ENCODE peak calls at places on chromosomes 16 and 17, in nine cellular contexts. K, H, Z, Q, T, L, Y, X and U are unnamed samples.

GRCh38 chr16:66020061-66020460 is 346.4 kb upstream of the CDH5 start:
- DNase-seq in Y (no peak), Q (no peak), Z (no peak), T (peak), H (no peak), L (no peak), X (no peak), K (no peak), U (no peak)

GRCh38 chr17:10631048-10631700 is 25.9 kb downstream of the MYH3 start:
- DNase-seq in Z (no peak), H (no peak), T (no peak), L (no peak), X (no peak), Y (peak), K (peak), Q (no peak), U (no peak)

GRCh38 chr17:81237591-81238489 is 1.0 kb downstream of the TEPSIN start:
- DNase-seq in X (no peak), L (no peak), K (no peak), Y (no peak), T (no peak), Q (no peak), H (no peak), Z (no peak), U (no peak)

GRCh38 chr16:24946155-24946554 is 69.0 kb downstream of the ARHGAP17 start:
- DNase-seq in X (no peak), H (no peak), T (no peak), Y (no peak), Q (no peak), L (no peak), Z (no peak), K (no peak), U (no peak)

GRCh38 chr16:1839554-1839953 is 12.5 kb downstream of the FAHD1 start:
- DNase-seq in K (no peak), T (no peak), H (peak), Y (no peak), X (no peak), L (peak), Q (no peak), Z (no peak), U (no peak)

GRCh38 chr16:13977177-13977576 is 57.2 kb downstream of the ERCC4 start:
- DNase-seq in K (no peak), Q (no peak), Y (no peak), H (no peak), X (no peak), L (no peak), Z (no peak), T (no peak), U (no peak)

GRCh38 chr17:34721326-34721725 is 141.9 kb downstream of the TMEM132E start:
- DNase-seq in Q (no peak), K (no peak), X (no peak), H (no peak), Y (no peak), T (no peak), Z (no peak), L (no peak), U (no peak)

GRCh38 chr17:31379796-31380195 is 11.7 kb upstream of the RAB11FIP4 start:
- DNase-seq in K (no peak), Z (no peak), H (no peak), T (no peak), Q (no peak), L (no peak), Y (no peak), X (no peak), U (no peak)

GRCh38 chr16:74700206-74701040 is at the start of gene MLKL:
- DNase-seq in Z (peak), L (no peak), K (peak), X (peak), Q (no peak), T (peak), Y (no peak), H (peak), U (peak)

GRCh38 chr17:36824678-36825091 is 112.6 kb upstream of the LHX1 start:
- DNase-seq in H (no peak), Y (no peak), T (no peak), L (no peak), Z (no peak), X (no peak), Q (no peak), K (no peak), U (no peak)

GRCh38 chr16:86872833-86873232 is 294.5 kb downstream of the FOXL1 start:
- DNase-seq in X (no peak), Y (no peak), L (no peak), Q (no peak), K (no peak), Z (no peak), T (no peak), H (no peak), U (no peak)

GRCh38 chr17:70378005-70378404 is 208.7 kb downstream of the KCNJ2 start:
- DNase-seq in Y (no peak), Q (no peak), X (no peak), L (no peak), K (no peak), Z (no peak), T (no peak), H (no peak), U (no peak)

GRCh38 chr16:71344315-71344905 is 14.1 kb upstream of the CALB2 start:
- DNase-seq in Q (no peak), T (no peak), L (no peak), K (no peak), X (no peak), Y (no peak), Z (no peak), H (no peak), U (peak)

GRCh38 chr17:32622540-32622939 is 135.7 kb downstream of the CDK5R1 start:
- DNase-seq in Y (no peak), Q (no peak), L (no peak), K (no peak), T (no peak), X (no peak), Z (no peak), H (no peak), U (no peak)

GRCh38 chr17:35801583-35802224 is 6.3 kb upstream of the MMP28 start:
- DNase-seq in K (no peak), Y (peak), X (peak), L (no peak), H (peak), Z (no peak), Q (no peak), T (no peak), U (peak)

GRCh38 chr17:48883171-48883570 is 9.4 kb upstream of the ATP5MC1 start:
- DNase-seq in X (no peak), H (peak), Y (no peak), K (no peak), Z (no peak), L (no peak), Q (no peak), T (no peak), U (no peak)

GRCh38 chr17:82301916-82302497 is 15.4 kb downstream of the CD7 start:
- DNase-seq in Z (peak), Q (no peak), Y (no peak), T (no peak), L (no peak), X (no peak), K (peak), H (no peak), U (no peak)

GRCh38 chr16:9797306-9797705 is 384.9 kb downstream of the GRIN2A start:
- DNase-seq in Z (no peak), K (no peak), X (no peak), T (peak), L (no peak), Q (no peak), H (peak), Y (no peak), U (peak)

GRCh38 chr16:53504665-53505064 is 1.7 kb upstream of the AKTIP start:
- DNase-seq in Z (no peak), X (no peak), L (no peak), H (no peak), Y (no peak), T (peak), K (no peak), Q (no peak), U (no peak)

GRCh38 chr16:75591001-75591852 is 25.0 kb downstream of the GABARAPL2 start:
- DNase-seq in Y (no peak), H (peak), L (peak), K (no peak), T (peak), X (peak), Z (no peak), Q (no peak), U (peak)

GRCh38 chr17:35051183-35051578 is 12.3 kb downstream of the RFFL start:
- DNase-seq in X (no peak), K (no peak), T (no peak), H (no peak), L (no peak), Z (no peak), Q (no peak), Y (no peak), U (no peak)

GRCh38 chr16:1349351-1349750 is 2.3 kb downstream of the TSR3 start:
- DNase-seq in Q (no peak), T (no peak), Z (no peak), K (no peak), L (no peak), X (no peak), Y (no peak), H (no peak), U (no peak)

GRCh38 chr16:4290236-4290830 is 17.5 kb upstream of the TFAP4 start:
- DNase-seq in T (peak), H (no peak), L (no peak), Z (no peak), X (no peak), Q (no peak), Y (no peak), K (no peak), U (no peak)

GRCh38 chr17:59139939-59140338 is 15.0 kb downstream of the SKA2 start:
- DNase-seq in Z (no peak), X (no peak), Q (no peak), Y (no peak), T (no peak), L (no peak), K (no peak), H (no peak), U (no peak)

GRCh38 chr17:44324092-44324570 is 492 bp downstream of the SLC25A39 start:
- DNase-seq in Y (no peak), H (no peak), T (no peak), Q (no peak), Z (no peak), X (no peak), K (no peak), L (no peak), U (no peak)

GRCh38 chr17:77810536-77810935 is 148.0 kb upstream of the TNRC6C start:
- DNase-seq in H (peak), X (no peak), T (peak), Q (no peak), L (no peak), Z (no peak), Y (no peak), K (no peak), U (peak)

GRCh38 chr17:38453951-38454421 is 25.7 kb downstream of the ARHGAP23 start:
- DNase-seq in Z (no peak), K (no peak), L (no peak), T (no peak), Y (no peak), H (peak), X (no peak), Q (no peak), U (no peak)

GRCh38 chr17:66964930-66965800 is 658 bp downstream of the CACNG4 start:
- DNase-seq in Q (no peak), Y (no peak), X (peak), L (no peak), T (no peak), K (no peak), Z (no peak), H (no peak), U (no peak)

GRCh38 chr17:62644487-62645173 is 17.2 kb downstream of the MRC2 start:
- DNase-seq in T (no peak), Q (no peak), Y (no peak), L (no peak), Z (no peak), K (no peak), H (no peak), X (peak), U (no peak)

GRCh38 chr17:59520276-59520675 is 45.1 kb upstream of the DHX40 start:
- DNase-seq in Y (no peak), T (no peak), K (no peak), H (no peak), X (no peak), Z (no peak), L (no peak), Q (no peak), U (no peak)

GRCh38 chr17:66508896-66509843 is 206.8 kb downstream of the PRKCA start:
- DNase-seq in Z (peak), X (peak), Q (no peak), L (peak), Y (no peak), T (peak), K (no peak), H (no peak), U (no peak)

GRCh38 chr16:57165923-57166322 is 19.9 kb downstream of the PSME3IP1 start:
- DNase-seq in H (no peak), T (no peak), Q (no peak), Z (no peak), L (no peak), Y (no peak), K (no peak), X (no peak), U (no peak)

GRCh38 chr17:74539281-74539820 is 6.6 kb downstream of the CD300C start:
- DNase-seq in Z (no peak), L (no peak), Q (no peak), X (no peak), H (no peak), K (no peak), Y (no peak), T (no peak), U (no peak)

GRCh38 chr16:55534773-55535172 is 25.9 kb downstream of the LPCAT2 start:
- DNase-seq in L (no peak), Y (no peak), T (no peak), K (no peak), Q (no peak), X (no peak), Z (no peak), H (no peak), U (no peak)

GRCh38 chr16:68869492-68870084 is 26.3 kb downstream of the TANGO6 start:
- DNase-seq in T (no peak), X (no peak), H (no peak), Z (no peak), K (no peak), L (no peak), Q (no peak), Y (no peak), U (no peak)